ENCODE peak calls at places on chromosomes 12 and 14, in nine cellular contexts. M is right lobe of liver; L is Caki2; A is NCI-H2081; G is effector CD4-positive, alpha-beta T cell; K is lung; W is GM04504; B is ELR; S is stimulated activated CD4-positive, alpha-beta T cell treated with anti-CD3 and anti-CD28 coated beads, Interleukin-2, amount 100 ng/mL, for 24 hours. T is an unnamed sample.

GRCh38 chr12:27966870-27967269 is 5.7 kb downstream of the PTHLH start:
- DNase-seq in M (no peak), L (peak; percentile 84), A (no peak), G (no peak), K (no peak), W (peak; percentile 78), B (peak; percentile 100), S (no peak), T (peak; percentile 92)

GRCh38 chr14:20262642-20263128 is 23.6 kb downstream of the OR11H4 start:
- DNase-seq in M (no peak), L (peak; percentile 30), A (no peak), G (no peak), K (no peak), W (peak; percentile 70), B (peak; percentile 92), S (no peak), T (no peak)

GRCh38 chr14:65492277-65492676 is 79.7 kb downstream of the FUT8 start:
- DNase-seq in M (no peak), L (no peak), A (no peak), G (no peak), K (no peak), W (no peak), B (no peak), S (no peak), T (no peak)

GRCh38 chr12:70468741-70469140 is 102.7 kb downstream of the KCNMB4 start:
- DNase-seq in M (no peak), L (no peak), A (no peak), G (no peak), K (no peak), W (no peak), B (no peak), S (no peak), T (no peak)

GRCh38 chr12:43551971-43552559 is at the start of gene ADAMTS20:
- DNase-seq in M (no peak), L (no peak), A (no peak), G (no peak), K (no peak), W (no peak), B (no peak), S (no peak), T (no peak)

GRCh38 chr12:47767197-47767724 is 5.8 kb upstream of the SLC48A1 start:
- DNase-seq in M (peak; percentile 59), L (no peak), A (peak; percentile 39), G (peak; percentile 54), K (peak; percentile 67), W (no peak), B (peak; percentile 60), S (peak; percentile 81), T (no peak)

GRCh38 chr14:88203289-88203688 is 119.8 kb downstream of the KCNK10 start:
- DNase-seq in M (no peak), L (no peak), A (no peak), G (no peak), K (no peak), W (no peak), B (no peak), S (no peak), T (no peak)

GRCh38 chr14:103232338-103232808 is 101.7 kb upstream of the EIF5 start:
- DNase-seq in M (no peak), L (no peak), A (peak; percentile 77), G (no peak), K (no peak), W (no peak), B (no peak), S (no peak), T (no peak)

GRCh38 chr12:79020106-79020505 is 155.5 kb downstream of the SYT1 start:
- DNase-seq in M (no peak), L (no peak), A (no peak), G (no peak), K (no peak), W (no peak), B (peak; percentile 50), S (no peak), T (no peak)

GRCh38 chr14:94113908-94114588 is 3.5 kb downstream of the IFI27 start:
- DNase-seq in M (no peak), L (no peak), A (no peak), G (no peak), K (no peak), W (no peak), B (no peak), S (no peak), T (no peak)

GRCh38 chr12:1993871-1994371 is 10.3 kb downstream of the DCP1B start:
- DNase-seq in M (no peak), L (no peak), A (no peak), G (no peak), K (no peak), W (peak; percentile 47), B (peak; percentile 94), S (no peak), T (peak; percentile 72)

GRCh38 chr14:69152181-69152943 is 557 bp downstream of the DCAF5 start:
- DNase-seq in M (peak; percentile 55), L (no peak), A (peak; percentile 27), G (peak; percentile 29), K (peak; percentile 50), W (no peak), B (peak; percentile 43), S (peak; percentile 45), T (no peak)

GRCh38 chr12:57124259-57124877 is 3.9 kb upstream of the LRP1 start:
- DNase-seq in M (no peak), L (peak; percentile 66), A (peak; percentile 68), G (peak; percentile 75), K (peak; percentile 82), W (no peak), B (peak; percentile 83), S (peak; percentile 75), T (no peak)

GRCh38 chr12:2137707-2138106 is 84.9 kb downstream of the CACNA1C start:
- DNase-seq in M (no peak), L (no peak), A (no peak), G (no peak), K (no peak), W (no peak), B (no peak), S (no peak), T (no peak)

GRCh38 chr14:32224731-32225377 is 21.8 kb upstream of the RNU6-8 start:
- DNase-seq in M (no peak), L (peak; percentile 61), A (peak; percentile 51), G (no peak), K (no peak), W (no peak), B (peak; percentile 68), S (peak; percentile 13), T (no peak)

GRCh38 chr14:95229749-95230148 is 72.4 kb upstream of the DICER1 start:
- DNase-seq in M (no peak), L (no peak), A (no peak), G (no peak), K (no peak), W (no peak), B (no peak), S (no peak), T (no peak)

GRCh38 chr12:85310456-85311076 is 30.5 kb downstream of the ALX1 start:
- DNase-seq in M (no peak), L (peak; percentile 31), A (no peak), G (no peak), K (no peak), W (no peak), B (peak; percentile 33), S (no peak), T (no peak)

T was measured in AG04450.